ENCODE peak calls at places on chromosome 17, in five cellular contexts. R, C, F, O and K are unnamed samples.

GRCh38 chr17:4607773-4608187 is 23.5 kb downstream of the SMTNL2 start:
- DNase-seq in R (peak), C (no peak), F (peak), O (peak), K (peak)

GRCh38 chr17:29074488-29074887 is 31.5 kb downstream of the PIPOX start:
- DNase-seq in R (no peak), C (no peak), F (peak), O (no peak), K (no peak)

GRCh38 chr17:64736804-64737492 is 74.8 kb upstream of the SMURF2 start:
- DNase-seq in R (peak), C (peak), F (no peak), O (peak), K (peak)

GRCh38 chr17:1726626-1727257 is 2.2 kb downstream of the WDR81 start:
- DNase-seq in R (no peak), C (no peak), F (no peak), O (no peak), K (no peak)

GRCh38 chr17:27559996-27560481 is 70.9 kb upstream of the LGALS9 start:
- DNase-seq in R (peak), C (peak), F (no peak), O (peak), K (peak)

GRCh38 chr17:50909765-50910661 is 43.9 kb upstream of the TOB1 start:
- DNase-seq in R (no peak), C (no peak), F (no peak), O (no peak), K (no peak)

GRCh38 chr17:8153550-8153956 is 1.3 kb upstream of the PER1 start:
- DNase-seq in R (peak), C (peak), F (peak), O (peak), K (peak)

GRCh38 chr17:40952675-40953074 is 14.1 kb downstream of the KRT39 start:
- DNase-seq in R (peak), C (peak), F (no peak), O (no peak), K (peak)

GRCh38 chr17:47363171-47363570 is 39.4 kb downstream of the EFCAB13 start:
- DNase-seq in R (no peak), C (no peak), F (no peak), O (no peak), K (no peak)

GRCh38 chr17:47367257-47367656 is 43.5 kb downstream of the EFCAB13 start:
- DNase-seq in R (no peak), C (no peak), F (no peak), O (no peak), K (no peak)

GRCh38 chr17:47373002-47373401 is 49.2 kb downstream of the EFCAB13 start:
- DNase-seq in R (no peak), C (no peak), F (no peak), O (no peak), K (no peak)

GRCh38 chr17:47368262-47368661 is 44.5 kb downstream of the EFCAB13 start:
- DNase-seq in R (no peak), C (no peak), F (no peak), O (no peak), K (no peak)
- TF ChIP-seq CTCF in R (no peak), C (no peak), F (no peak), O (no peak), K (no peak)

GRCh38 chr17:74086992-74087391 is 116.5 kb upstream of the RPL38 start:
- DNase-seq in R (no peak), C (no peak), F (no peak), O (no peak), K (no peak)
- TF ChIP-seq CTCF in R (no peak), C (no peak), F (no peak), O (no peak), K (no peak)

DNA sequence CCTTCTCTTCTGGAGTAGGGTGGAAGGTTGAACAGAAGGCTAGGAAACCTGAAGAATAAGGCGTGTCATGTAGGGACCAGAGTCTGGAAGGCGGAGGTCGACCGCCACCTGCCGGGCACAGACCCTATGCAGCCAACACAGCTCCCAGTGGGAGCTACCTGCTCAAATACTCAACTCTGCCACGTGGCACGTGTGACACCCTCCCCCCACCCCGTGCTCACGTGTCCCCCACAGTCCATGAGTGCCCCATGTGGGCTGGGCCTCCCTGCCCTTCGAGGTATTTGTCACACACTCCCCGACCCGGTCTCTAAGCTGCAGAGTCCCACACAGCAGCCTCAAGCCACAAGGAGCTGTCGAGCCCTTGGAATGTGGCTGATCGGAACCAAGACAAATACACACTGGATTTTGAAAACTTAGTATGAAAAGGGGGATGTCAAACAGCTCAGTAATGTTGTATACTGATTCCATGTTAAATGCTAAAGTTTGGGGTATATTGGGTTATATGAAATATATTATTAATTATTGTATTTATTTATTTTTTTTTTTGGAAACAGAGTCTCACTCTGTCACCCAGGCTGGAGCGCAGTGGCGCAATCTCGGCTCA is 11.7 kb downstream of the HID1 start:
- DNase-seq in R (peak), C (peak), F (no peak), O (peak), K (no peak)
- TF ChIP-seq CTCF in R (peak), C (peak), F (no peak), O (no peak), K (peak)

DNA sequence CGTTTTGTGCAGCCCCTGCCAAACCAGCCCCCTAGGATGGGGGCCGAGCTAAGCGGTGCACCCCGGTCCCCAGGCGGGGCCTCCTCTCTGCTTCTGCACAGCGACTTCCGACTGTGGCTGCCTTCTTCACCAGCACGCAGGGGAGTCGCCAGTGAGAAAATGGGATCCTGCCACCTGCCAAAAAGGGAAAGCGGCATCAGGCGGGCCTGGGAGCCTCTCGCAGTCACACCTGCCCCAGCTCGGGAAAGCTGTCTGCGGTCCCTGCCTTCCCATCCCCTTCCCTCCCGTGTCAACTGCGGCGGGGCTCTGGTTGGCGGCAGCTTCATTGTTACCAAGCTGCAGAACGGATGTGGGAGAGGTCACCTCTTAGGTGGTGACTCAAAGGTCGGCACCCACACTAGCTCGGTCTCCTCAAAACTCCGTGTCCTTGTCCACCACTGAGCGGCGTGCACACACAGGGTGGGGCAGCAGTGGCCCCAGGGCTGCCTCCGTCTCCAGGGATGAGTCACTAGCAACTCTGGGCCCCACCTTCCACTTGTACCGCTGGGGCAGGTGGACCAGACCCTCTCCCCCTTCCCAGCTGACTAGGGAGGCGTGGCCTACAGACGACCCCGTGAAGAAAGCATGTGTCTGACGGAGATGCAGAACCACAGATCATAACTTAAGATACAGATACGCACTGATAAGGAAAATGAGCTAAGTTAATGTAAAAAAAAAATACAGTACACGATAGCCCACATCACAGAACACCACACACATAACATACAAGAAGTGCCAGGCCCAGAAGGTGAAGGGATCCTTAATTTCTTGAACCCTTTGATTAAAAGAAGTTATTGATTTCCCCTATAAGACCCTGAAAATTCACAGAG is 1.5 kb upstream of the PCYT2 start:
- DNase-seq in R (no peak), C (peak), F (no peak), O (peak), K (no peak)
- TF ChIP-seq CTCF in R (no peak), C (no peak), F (no peak), O (no peak), K (no peak)

GRCh38 chr17:3260163-3260562 is 38.0 kb downstream of the OR3A1 start:
- DNase-seq in R (no peak), C (no peak), F (no peak), O (no peak), K (no peak)
- TF ChIP-seq CTCF in R (no peak), C (no peak), F (no peak), O (no peak), K (no peak)

DNA sequence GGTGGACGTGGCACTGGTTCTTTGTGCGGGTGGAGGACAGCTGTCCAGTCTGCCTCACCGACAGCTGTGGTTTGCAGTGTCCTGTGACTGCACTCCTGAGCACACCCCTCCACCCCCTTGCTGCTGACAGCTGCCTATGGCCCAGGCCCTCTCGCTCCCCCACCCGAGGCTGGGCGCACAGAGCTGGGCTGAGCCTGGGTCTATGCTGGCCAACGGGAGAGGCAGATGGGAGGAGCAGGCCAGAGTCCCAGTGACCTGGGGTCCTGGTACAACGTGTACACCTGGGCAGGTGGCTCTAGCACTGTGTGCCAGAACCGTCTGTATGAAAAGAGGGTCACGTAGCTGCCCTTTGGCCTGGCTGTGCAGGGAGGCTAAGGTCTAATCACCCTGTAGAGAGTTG is 30.5 kb downstream of the BAIAP2 start:
- DNase-seq in R (no peak), C (no peak), F (peak), O (peak), K (peak)
- TF ChIP-seq CTCF in R (no peak), C (no peak), F (no peak), O (no peak), K (no peak)